ENCODE peak calls at places on chromosome 20, in ten cellular contexts. T, L, N, A, Z, I, J, Y, X and K are unnamed samples.

GRCh38 chr20:9331707-9332435 is 182.5 kb upstream of the LAMP5 start:
- DNase-seq in Y (no peak), J (no peak), A (no peak), Z (no peak), X (no peak), N (no peak), T (no peak), I (no peak), L (no peak), K (no peak)

GRCh38 chr20:46111028-46111835 is 6.9 kb upstream of the CD40 start:
- DNase-seq in J (no peak), I (peak), Y (peak), T (no peak), N (peak), L (no peak), A (no peak), X (peak), Z (no peak), K (no peak)

GRCh38 chr20:62953839-62954703 is 1.6 kb downstream of the SLC17A9 start:
- DNase-seq in Z (peak), I (peak), Y (peak), J (no peak), L (peak), X (peak), T (no peak), N (peak), A (no peak), K (peak)

GRCh38 chr20:23638309-23638708 is 554 bp upstream of the CST3 start:
- DNase-seq in N (no peak), T (no peak), Y (no peak), A (no peak), Z (no peak), J (no peak), X (no peak), I (no peak), L (no peak), K (no peak)

GRCh38 chr20:57793421-57793820 is 83.6 kb upstream of the PMEPA1 start:
- DNase-seq in L (no peak), N (no peak), T (no peak), Z (no peak), J (no peak), Y (no peak), A (no peak), X (no peak), I (no peak), K (no peak)

GRCh38 chr20:37935435-37935834 is 32.5 kb downstream of the VSTM2L start:
- DNase-seq in T (no peak), A (no peak), N (no peak), X (no peak), Y (no peak), L (no peak), J (no peak), I (no peak), Z (no peak), K (no peak)

GRCh38 chr20:23120261-23120660 is 34.1 kb upstream of the CD93 start:
- DNase-seq in A (no peak), J (no peak), I (no peak), N (no peak), L (no peak), X (no peak), T (no peak), Y (no peak), Z (no peak), K (no peak)

GRCh38 chr20:48783533-48784272 is 44.1 kb downstream of the PREX1 start:
- DNase-seq in Z (no peak), N (peak), Y (peak), I (peak), J (no peak), A (no peak), L (no peak), T (no peak), X (no peak), K (no peak)

GRCh38 chr20:47265984-47266383 is 90.5 kb downstream of the ZMYND8 start:
- DNase-seq in N (no peak), X (no peak), Z (no peak), A (no peak), Y (no peak), T (no peak), I (no peak), L (no peak), J (no peak), K (no peak)

GRCh38 chr20:53706511-53707031 is 112.9 kb upstream of the ZNF217 start:
- DNase-seq in N (peak), Y (peak), X (no peak), T (peak), Z (no peak), I (peak), L (no peak), J (no peak), A (no peak), K (no peak)

GRCh38 chr20:22578221-22579118 is 5.9 kb downstream of the FOXA2 start:
- DNase-seq in N (no peak), I (no peak), L (peak), J (no peak), X (no peak), A (no peak), Y (no peak), Z (no peak), T (no peak), K (no peak)

GRCh38 chr20:20255104-20255503 is 112.8 kb upstream of the INSM1 start:
- DNase-seq in L (no peak), I (no peak), A (no peak), J (no peak), Y (no peak), X (no peak), T (no peak), N (no peak), Z (no peak), K (no peak)

GRCh38 chr20:7859371-7859802 is 80.9 kb downstream of the HAO1 start:
- DNase-seq in X (no peak), J (no peak), Z (no peak), A (peak), L (no peak), I (no peak), T (no peak), N (peak), Y (peak), K (peak)

GRCh38 chr20:10109621-10110020 is 74.8 kb downstream of the ANKEF1 start:
- DNase-seq in L (no peak), N (peak), Z (no peak), X (no peak), T (no peak), A (no peak), J (no peak), Y (no peak), I (no peak), K (no peak)